ENCODE peak calls at places on chromosomes 6 and 20, in four cellular contexts. O is Daoy; Z is CD8-positive, alpha-beta memory T cell; S is DMS153. U is an unnamed sample.

GRCh38 chr6:45921703-45922270 is 93.9 kb downstream of the CLIC5 start:
- DNase-seq in Z (no peak), S (no peak), O (no peak), U (no peak)

GRCh38 chr6:130282234-130282995 is 59.7 kb upstream of the SAMD3 start:
- DNase-seq in O (no peak), S (no peak), Z (peak; percentile 15), U (no peak)

GRCh38 chr6:34606477-34607130 is 50.5 kb upstream of the SPDEF start:
- DNase-seq in Z (no peak), O (no peak), S (no peak), U (no peak)

GRCh38 chr6:111381126-111381525 is 101.9 kb downstream of the REV3L start:
- DNase-seq in Z (no peak), S (no peak), O (no peak), U (no peak)

GRCh38 chr6:4349931-4350330 is 214.6 kb upstream of the ECI2 start:
- DNase-seq in Z (no peak), O (no peak), S (no peak), U (no peak)

GRCh38 chr6:134529921-134530320 is 212.0 kb upstream of the SGK1 start:
- DNase-seq in Z (peak; percentile 71), O (peak; percentile 12), S (peak; percentile 15), U (no peak)

GRCh38 chr20:60035486-60035885 is 77.3 kb downstream of the CDH26 start:
- DNase-seq in O (no peak), Z (no peak), S (no peak), U (no peak)

GRCh38 chr6:146864885-146865284 is 266.1 kb downstream of the ADGB start:
- DNase-seq in S (no peak), O (no peak), Z (no peak), U (no peak)

GRCh38 chr6:135895231-135895931 is 43.9 kb downstream of the PDE7B start:
- DNase-seq in O (no peak), Z (no peak), S (no peak), U (no peak)

GRCh38 chr6:130322673-130323268 is 43.0 kb upstream of the TMEM200A start:
- DNase-seq in O (no peak), Z (peak; percentile 52), S (peak; percentile 12), U (peak; percentile 16)

GRCh38 chr20:53847118-53847842 is 223.1 kb downstream of the BCAS1 start:
- DNase-seq in O (no peak), Z (peak; percentile 54), S (no peak), U (no peak)

GRCh38 chr6:14781707-14782306 is 464.1 kb upstream of the JARID2 start:
- DNase-seq in S (no peak), O (no peak), Z (no peak), U (no peak)

U was measured in Caki2.